ENCODE peak calls at places on chromosomes 4 and X, in nine cellular contexts. Y, J, O, V, A, E, L, S and Z are unnamed samples.

GRCh38 chr4:158176108-158176507 is 3.3 kb upstream of the GASK1B start:
- DNase-seq in Y (no peak), J (no peak), O (peak; percentile 71), V (peak; percentile 40), A (no peak), E (no peak), L (no peak), S (no peak), Z (no peak)

GRCh38 chr4:141518222-141518621 is 118.2 kb upstream of the IL15 start:
- DNase-seq in Y (no peak), J (no peak), O (no peak), V (no peak), A (no peak), E (no peak), L (no peak), S (no peak), Z (no peak)

GRCh38 chr4:133147365-133147821 is 1.7 kb upstream of the PCDH10 start:
- DNase-seq in Y (peak; percentile 13), J (no peak), O (no peak), V (no peak), A (no peak), E (no peak), L (no peak), S (no peak), Z (peak; percentile 6)

GRCh38 chr4:150280081-150280950 is 202.1 kb downstream of the DCLK2 start:
- DNase-seq in Y (no peak), J (no peak), O (no peak), V (no peak), A (no peak), E (no peak), L (no peak), S (peak; percentile 69), Z (no peak)

GRCh38 chr4:61837395-61837794 is 637.3 kb downstream of the ADGRL3 start:
- DNase-seq in Y (no peak), J (no peak), O (no peak), V (no peak), A (no peak), E (no peak), L (no peak), S (no peak), Z (no peak)

GRCh38 chr4:39614487-39615162 is 24.0 kb downstream of the SMIM14 start:
- DNase-seq in Y (no peak), J (no peak), O (no peak), V (no peak), A (no peak), E (no peak), L (no peak), S (no peak), Z (no peak)

GRCh38 chr4:1033840-1034551 is 22.6 kb downstream of the FGFRL1 start:
- DNase-seq in Y (no peak), J (no peak), O (peak; percentile 67), V (no peak), A (no peak), E (no peak), L (no peak), S (no peak), Z (no peak)

GRCh38 chr4:26763063-26763462 is 97.6 kb upstream of the STIM2 start:
- DNase-seq in Y (no peak), J (no peak), O (no peak), V (no peak), A (no peak), E (no peak), L (no peak), S (no peak), Z (no peak)

GRCh38 chrX:1147641-1148515 is 64.6 kb downstream of the CRLF2 start:
- DNase-seq in Y (no peak), J (no peak), O (no peak), V (no peak), A (no peak), E (no peak), L (no peak), S (no peak), Z (no peak)

GRCh38 chr4:123381996-123382395 is 14.6 kb upstream of the SPRY1 start:
- DNase-seq in Y (no peak), J (no peak), O (no peak), V (no peak), A (no peak), E (no peak), L (no peak), S (no peak), Z (no peak)

GRCh38 chr4:87848622-87849351 is 16.0 kb downstream of the MEPE start:
- DNase-seq in Y (no peak), J (peak; percentile 58), O (peak; percentile 51), V (peak; percentile 40), A (no peak), E (peak; percentile 64), L (peak; percentile 42), S (peak; percentile 26), Z (peak; percentile 39)

GRCh38 chrX:87299563-87300160 is 217.9 kb upstream of the KLHL4 start:
- DNase-seq in Y (no peak), J (no peak), O (no peak), V (peak; percentile 1), A (no peak), E (peak; percentile 54), L (no peak), S (no peak), Z (no peak)

GRCh38 chrX:68648960-68649359 is 1.5 kb downstream of the STARD8 start:
- DNase-seq in Y (no peak), J (no peak), O (no peak), V (no peak), A (no peak), E (peak; percentile 39), L (peak; percentile 30), S (no peak), Z (no peak)

GRCh38 chr4:167238226-167238625 is 3.9 kb upstream of the SPOCK3 start:
- DNase-seq in Y (no peak), J (no peak), O (no peak), V (no peak), A (no peak), E (no peak), L (no peak), S (no peak), Z (no peak)

GRCh38 chr4:181832305-181832704 is 410.9 kb upstream of the TENM3 start:
- DNase-seq in Y (no peak), J (no peak), O (no peak), V (no peak), A (no peak), E (no peak), L (no peak), S (no peak), Z (no peak)

GRCh38 chr4:38119663-38120374 is 159.6 kb downstream of the PTTG2 start:
- DNase-seq in Y (no peak), J (peak; percentile 48), O (no peak), V (no peak), A (no peak), E (no peak), L (no peak), S (peak; percentile 35), Z (no peak)

GRCh38 chrX:38929966-38930421 is 128.7 kb downstream of the MID1IP1 start:
- DNase-seq in Y (no peak), J (no peak), O (no peak), V (no peak), A (no peak), E (peak; percentile 5), L (no peak), S (peak; percentile 10), Z (no peak)

GRCh38 chr4:71052716-71053115 is 59.3 kb downstream of the DCK start:
- DNase-seq in Y (no peak), J (no peak), O (no peak), V (no peak), A (no peak), E (no peak), L (no peak), S (no peak), Z (no peak)

DNA sequence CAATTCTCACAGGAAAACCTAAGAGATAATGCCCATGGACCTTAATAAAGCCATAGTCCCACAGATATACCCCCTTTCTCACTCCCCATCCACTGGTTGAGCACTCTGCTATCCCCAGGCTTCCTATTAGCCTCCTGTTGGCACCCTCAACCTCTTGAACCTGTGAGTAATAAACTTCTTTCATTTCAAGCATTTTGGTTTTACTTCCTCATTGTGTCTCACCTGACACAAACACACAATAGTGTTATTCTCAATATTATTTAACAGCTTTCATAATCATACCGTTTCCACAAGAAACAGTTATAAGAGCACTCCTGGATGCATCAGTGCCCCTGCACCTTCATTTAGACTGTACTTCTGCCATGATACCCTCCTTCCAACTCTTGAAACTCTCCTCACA is 56.8 kb downstream of the TRPC5 start:
- DNase-seq in Y (no peak), J (no peak), O (no peak), V (no peak), A (no peak), E (no peak), L (no peak), S (no peak), Z (no peak)
- TF ChIP-seq CTCF in Y (no peak), J (no peak), O (no peak), V (no peak), A (no peak), E (no peak), L (no peak), S (no peak), Z (no peak)

GRCh38 chr4:72604324-72604723 is 35.3 kb upstream of the ADAMTS3 start:
- DNase-seq in Y (no peak), J (no peak), O (no peak), V (no peak), A (no peak), E (no peak), L (no peak), S (no peak), Z (no peak)
- TF ChIP-seq CTCF in Y (no peak), J (no peak), O (no peak), V (no peak), A (no peak), E (no peak), L (no peak), S (no peak), Z (no peak)

GRCh38 chrX:108795240-108795639 is 58.9 kb upstream of the IRS4 start:
- DNase-seq in Y (no peak), J (no peak), O (no peak), V (no peak), A (no peak), E (no peak), L (no peak), S (no peak), Z (no peak)
- TF ChIP-seq CTCF in Y (no peak), J (no peak), O (no peak), V (no peak), A (no peak), E (no peak), L (no peak), S (no peak), Z (no peak)

DNA sequence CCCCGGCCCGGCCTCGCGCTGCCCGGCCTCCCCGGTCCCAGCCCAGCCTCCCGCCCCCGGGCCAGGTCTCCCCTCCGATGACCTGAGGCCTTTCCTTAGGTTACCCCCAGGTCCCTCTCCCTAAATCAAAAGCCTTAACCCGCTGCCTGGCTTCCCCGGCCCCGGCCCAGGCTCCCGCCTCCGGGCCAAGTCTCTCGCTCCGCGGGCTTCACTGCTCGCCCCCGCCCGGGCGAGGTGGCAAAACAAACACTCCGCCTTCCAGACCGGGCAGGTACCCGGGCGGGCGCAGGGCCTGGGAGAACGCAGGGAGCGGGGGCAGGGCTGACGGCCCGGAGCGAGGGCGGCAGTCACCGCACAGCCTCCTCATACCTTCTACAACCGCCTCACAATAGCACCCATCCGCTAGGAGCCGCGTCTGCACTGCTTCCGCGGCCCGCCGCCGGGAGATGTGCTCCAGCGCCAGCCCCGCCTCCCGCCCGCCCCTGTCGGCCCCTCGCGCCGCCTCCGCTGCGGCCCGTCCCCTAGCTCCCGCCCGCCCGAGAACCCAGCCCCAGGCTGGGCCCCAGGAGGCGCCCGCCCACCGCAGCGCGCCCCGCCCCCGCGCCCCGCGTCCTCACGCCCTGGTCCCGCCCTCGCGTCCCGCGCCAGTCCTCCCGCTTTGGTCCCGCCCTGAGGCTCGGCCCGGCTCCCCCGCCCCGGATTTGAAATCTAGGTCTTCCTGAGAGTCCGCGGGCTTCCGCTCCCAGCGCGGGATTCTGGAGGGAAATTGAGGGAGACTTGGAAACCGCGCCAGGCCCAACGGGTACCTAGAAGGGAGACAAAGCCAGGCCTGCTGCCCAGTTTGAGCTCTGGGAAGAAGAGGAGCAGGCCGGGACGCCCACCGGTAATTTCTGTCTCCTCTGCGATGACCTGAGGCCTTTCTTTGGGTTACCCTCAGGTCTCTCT is at the start of the genes CASP3 and PRIMPOL:
- DNase-seq in Y (peak; percentile 94), J (peak; percentile 95), O (peak; percentile 98), V (peak; percentile 95), A (peak; percentile 96), E (peak; percentile 96), L (peak; percentile 95), S (peak; percentile 46), Z (peak; percentile 94)
- TF ChIP-seq CTCF in Y (peak; percentile 45), J (peak; percentile 22), O (no peak), V (no peak), A (peak; percentile 8), E (peak; percentile 32), L (no peak), S (peak; percentile 8), Z (peak; percentile 47)